ENCODE peak calls at places on chromosomes 12 and 14, in ten cellular contexts. Q is GM13977; G is A549; E is amygdala; B is caudate nucleus; M is DMS153; J is HCT116; S is CD4-positive, alpha-beta T cell; N is NCI-H2227 treated with DMSO at 0.1 percent for 48 hours; R is stimulated activated CD4-positive, alpha-beta T cell treated with anti-CD3 and anti-CD28 coated beads, Interleukin-1b, Interleukin-23, amount 100 ng/mL, for 24 hours. W is an unnamed sample.
A peak's percentile ranks its signal among the peaks of the same experiment; 100 is the strongest.

GRCh38 chr14:24565766-24566165 is 10.3 kb downstream of the CTSG start:
- DNase-seq in N (no peak), J (no peak), G (no peak), R (no peak), E (no peak), Q (no peak), M (no peak), S (no peak), B (no peak), W (no peak)

GRCh38 chr12:49946086-49946485 is 4.5 kb upstream of the AQP2 start:
- DNase-seq in E (no peak), N (no peak), J (no peak), M (no peak), Q (no peak), R (no peak), S (no peak), B (no peak), G (no peak), W (no peak)

GRCh38 chr14:90900712-90901111 is 84.5 kb upstream of the TTC7B start:
- DNase-seq in G (no peak), M (no peak), J (no peak), E (no peak), R (no peak), B (no peak), N (peak; percentile 4), Q (no peak), S (no peak), W (no peak)

GRCh38 chr14:71721791-71722190 is 210.4 kb upstream of the RGS6 start:
- DNase-seq in G (no peak), E (peak; percentile 55), N (no peak), Q (no peak), S (no peak), B (no peak), M (no peak), R (no peak), J (no peak), W (no peak)

GRCh38 chr12:25675808-25676207 is 122.7 kb upstream of the LMNTD1 start:
- DNase-seq in M (no peak), S (no peak), B (no peak), N (no peak), R (no peak), J (no peak), Q (no peak), E (no peak), G (no peak), W (no peak)

GRCh38 chr14:63725786-63726185 is 2.1 kb downstream of the SGPP1 start:
- DNase-seq in Q (no peak), N (no peak), S (no peak), G (no peak), R (no peak), M (no peak), J (no peak), B (no peak), E (no peak), W (no peak)

GRCh38 chr14:92690171-92691011 is 58.0 kb downstream of the LGMN start:
- DNase-seq in N (no peak), J (peak; percentile 59), Q (no peak), B (no peak), E (no peak), G (peak; percentile 76), S (no peak), R (no peak), M (peak; percentile 61), W (peak; percentile 81)

GRCh38 chr12:99455350-99456037 is 192.1 kb upstream of the GARIN6 start:
- DNase-seq in B (no peak), G (peak; percentile 80), R (no peak), M (no peak), S (no peak), N (no peak), J (peak; percentile 35), Q (no peak), E (no peak), W (no peak)

GRCh38 chr12:105843989-105844768 is 294.6 kb downstream of the NUAK1 start:
- DNase-seq in G (no peak), R (no peak), S (no peak), Q (no peak), M (no peak), B (no peak), J (no peak), N (no peak), E (no peak), W (no peak)

GRCh38 chr12:93773122-93773871 is 96.1 kb downstream of the CRADD start:
- DNase-seq in S (no peak), Q (no peak), E (no peak), N (peak; percentile 38), G (no peak), M (no peak), J (no peak), B (no peak), R (no peak), W (no peak)

GRCh38 chr12:128856791-128857078 is 3.5 kb downstream of the GLT1D1 start:
- DNase-seq in N (no peak), R (no peak), G (no peak), J (no peak), M (no peak), B (no peak), Q (no peak), E (no peak), S (no peak), W (no peak)

GRCh38 chr12:26689281-26689841 is 143.6 kb downstream of the ITPR2 start:
- DNase-seq in R (no peak), Q (no peak), G (no peak), B (no peak), M (no peak), J (no peak), N (no peak), S (no peak), E (no peak), W (no peak)

GRCh38 chr12:58566599-58566998 is 353.7 kb downstream of the LRIG3 start:
- DNase-seq in Q (no peak), G (no peak), E (no peak), S (no peak), B (no peak), N (no peak), R (no peak), M (no peak), J (no peak), W (no peak)

GRCh38 chr12:73678335-73678734 is 859.3 kb upstream of the ATXN7L3B start:
- DNase-seq in E (no peak), M (no peak), B (no peak), N (no peak), Q (no peak), G (no peak), S (no peak), J (no peak), R (no peak), W (no peak)

GRCh38 chr12:13104403-13104802 is 936 bp upstream of the GSG1 start:
- DNase-seq in N (no peak), G (no peak), S (no peak), J (no peak), M (no peak), B (no peak), R (no peak), Q (no peak), E (no peak), W (no peak)

GRCh38 chr12:102816816-102817434 is 100.1 kb downstream of the PAH start:
- DNase-seq in M (no peak), B (no peak), R (no peak), N (no peak), G (peak; percentile 50), Q (peak; percentile 34), E (no peak), J (peak; percentile 18), S (no peak), W (peak; percentile 23)

GRCh38 chr12:54277823-54278276 is 2.1 kb downstream of the CBX5 start:
- DNase-seq in G (no peak), M (no peak), B (no peak), S (no peak), N (no peak), R (no peak), E (no peak), Q (no peak), J (no peak), W (no peak)

GRCh38 chr12:29741342-29742241 is 42.1 kb downstream of the TMTC1 start:
- DNase-seq in J (no peak), B (no peak), M (no peak), Q (no peak), R (no peak), N (no peak), E (no peak), G (no peak), S (no peak), W (no peak)

GRCh38 chr14:71551291-71551955 is 380.8 kb upstream of the RGS6 start:
- DNase-seq in N (no peak), M (no peak), G (no peak), B (no peak), Q (no peak), E (no peak), S (no peak), R (no peak), J (no peak), W (no peak)